ENCODE peak calls at places on chromosomes 11 and 22, in six cellular contexts. F is heart right ventricle, L is colonic mucosa, D is PC-9, I is AG04450, Q is pancreas. P is an unnamed sample.

GRCh38 chr11:77152846-77153245 is 24.8 kb downstream of the MYO7A start:
- DNase-seq in I (no peak), F (no peak), Q (no peak), L (no peak), D (no peak), P (no peak)

GRCh38 chr22:49161002-49161850 is 666.4 kb downstream of the BRD1 start:
- DNase-seq in L (no peak), I (no peak), D (no peak), Q (no peak), F (no peak), P (no peak)

GRCh38 chr22:22687638-22688500 is 43.5 kb downstream of the GGTLC2 start:
- DNase-seq in Q (peak; percentile 58), L (peak; percentile 48), F (peak; percentile 47), I (peak; percentile 38), D (no peak), P (no peak)

GRCh38 chr22:20807315-20807752 is 33.4 kb downstream of the SERPIND1 start:
- DNase-seq in I (peak; percentile 89), L (no peak), F (no peak), D (no peak), Q (no peak), P (no peak)

GRCh38 chr11:27795955-27796861 is 96.0 kb upstream of the BDNF start:
- DNase-seq in D (no peak), L (peak; percentile 77), I (no peak), F (peak; percentile 9), Q (no peak), P (no peak)

GRCh38 chr11:120344302-120345004 is 8.2 kb downstream of the ARHGEF12 start:
- DNase-seq in L (peak; percentile 51), Q (no peak), I (no peak), D (peak; percentile 34), F (no peak), P (peak; percentile 57)

GRCh38 chr11:60914620-60915249 is 777 bp downstream of the TMEM109 start:
- DNase-seq in D (no peak), L (peak; percentile 52), Q (peak; percentile 49), F (no peak), I (no peak), P (no peak)

GRCh38 chr11:63763506-63764200 is 4.9 kb downstream of the ZFTA start:
- DNase-seq in D (no peak), F (peak; percentile 32), Q (no peak), L (peak; percentile 27), I (no peak), P (no peak)

GRCh38 chr11:122167100-122167499 is 51.1 kb upstream of the BLID start:
- DNase-seq in I (no peak), Q (no peak), D (no peak), L (no peak), F (no peak), P (peak; percentile 70)

GRCh38 chr11:74957937-74958629 is 9.0 kb downstream of the SPCS2 start:
- DNase-seq in I (no peak), D (no peak), F (no peak), L (no peak), Q (no peak), P (no peak)

GRCh38 chr11:83543918-83544491 is 257.8 kb upstream of the CCDC90B start:
- DNase-seq in L (no peak), I (no peak), Q (no peak), F (no peak), D (no peak), P (no peak)

GRCh38 chr11:67114275-67114896 is 4.7 kb upstream of the KDM2A start:
- DNase-seq in I (no peak), Q (no peak), F (no peak), D (no peak), L (no peak), P (no peak)

GRCh38 chr11:19660076-19660475 is 52.6 kb upstream of the NAV2 start:
- DNase-seq in L (no peak), F (no peak), Q (no peak), I (no peak), D (peak; percentile 79), P (peak; percentile 74)
- H3K27ac ChIP-seq in L (no peak overlapping the region), F (no peak overlapping the region), Q (no peak overlapping the region), I (no peak overlapping the region), D (peak overlapping the region; percentile 63), P (peak overlapping the region; percentile 50)

GRCh38 chr11:65607614-65608426 is 6.2 kb downstream of the MAP3K11 start:
- DNase-seq in Q (no peak), L (no peak), D (no peak), I (no peak), F (no peak), P (no peak)

GRCh38 chr11:65609711-65610110 is 4.3 kb downstream of the MAP3K11 start:
- DNase-seq in Q (no peak), I (no peak), L (no peak), F (no peak), D (no peak), P (no peak)

GRCh38 chr11:65604258-65604657 is 8.7 kb upstream of the KCNK7 start:
- DNase-seq in Q (no peak), F (no peak), I (no peak), L (no peak), D (no peak), P (no peak)

GRCh38 chr11:65609236-65609635 is 4.8 kb downstream of the MAP3K11 start:
- DNase-seq in Q (no peak), L (no peak), D (no peak), F (no peak), I (no peak), P (no peak)

GRCh38 chr11:65606876-65607613 is 7.0 kb downstream of the MAP3K11 start:
- DNase-seq in Q (peak; percentile 62), F (peak; percentile 96), D (no peak), L (peak; percentile 95), I (peak; percentile 82), P (no peak)
- H3K27ac ChIP-seq in Q (peak overlapping the region; percentile 63), F (peak overlapping the region; percentile 39), D (no peak overlapping the region), L (peak overlapping the region; percentile 62), I (peak overlapping the region; percentile 31), P (no peak overlapping the region)

GRCh38 chr22:37566903-37567798 is 6.9 kb downstream of the CDC42EP1 start:
- DNase-seq in Q (peak; percentile 92), I (no peak), F (peak; percentile 79), L (peak; percentile 96), D (peak; percentile 93), P (peak; percentile 72)

GRCh38 chr22:37565830-37566229 is 5.5 kb downstream of the CDC42EP1 start:
- DNase-seq in I (no peak), Q (no peak), D (no peak), F (no peak), L (no peak), P (no peak)

GRCh38 chr22:37567991-37568390 is 7.7 kb downstream of the CDC42EP1 start:
- DNase-seq in I (no peak), Q (peak; percentile 48), D (no peak), L (no peak), F (no peak), P (no peak)

GRCh38 chr22:37568448-37569008 is 8.2 kb downstream of the CDC42EP1 start:
- DNase-seq in D (no peak), F (no peak), I (no peak), L (no peak), Q (peak; percentile 55), P (no peak)

DNA sequence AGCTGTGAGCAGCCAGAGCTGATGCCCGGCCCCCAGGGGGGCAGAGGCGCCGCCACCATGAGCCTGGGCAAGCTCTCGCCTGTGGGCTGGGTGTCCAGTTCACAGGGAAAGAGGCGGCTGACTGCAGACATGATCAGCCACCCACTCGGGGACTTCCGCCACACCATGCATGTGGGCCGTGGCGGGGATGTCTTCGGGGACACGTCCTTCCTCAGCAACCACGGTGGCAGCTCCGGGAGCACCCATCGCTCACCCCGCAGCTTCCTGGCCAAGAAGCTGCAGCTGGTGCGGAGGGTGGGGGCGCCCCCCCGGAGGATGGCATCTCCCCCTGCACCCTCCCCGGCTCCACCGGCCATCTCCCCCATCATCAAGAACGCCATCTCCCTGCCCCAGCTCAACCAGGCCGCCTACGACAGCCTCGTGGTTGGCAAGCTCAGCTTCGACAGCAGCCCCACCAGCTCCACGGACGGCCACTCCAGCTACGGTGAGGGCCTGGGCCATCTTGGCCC is 6.1 kb downstream of the CDC42EP1 start:
- DNase-seq in D (no peak), I (no peak), F (no peak), Q (peak; percentile 45), L (no peak), P (no peak)
- H3K27ac ChIP-seq in D (peak overlapping the region; percentile 81), I (no peak overlapping the region), F (peak overlapping the region; percentile 51), Q (peak overlapping the region; percentile 97), L (peak overlapping the region; percentile 51), P (peak overlapping the region; percentile 47)

GRCh38 chr22:29385305-29385704 is 3.1 kb downstream of the AP1B1 start:
- DNase-seq in I (no peak), F (no peak), Q (no peak), L (no peak), D (no peak), P (no peak)
- H3K27ac ChIP-seq in I (no peak overlapping the region), F (no peak overlapping the region), Q (peak overlapping the region; percentile 86), L (peak overlapping the region; percentile 49), D (no peak overlapping the region), P (no peak overlapping the region)

GRCh38 chr11:72039108-72039850 is 40.6 kb downstream of the IL18BP start:
- DNase-seq in F (no peak), Q (peak; percentile 57), D (no peak), I (peak; percentile 7), L (peak; percentile 90), P (no peak)
- H3K27ac ChIP-seq in F (peak overlapping the region; percentile 93), Q (peak overlapping the region; percentile 98), D (no peak overlapping the region), I (peak overlapping the region; percentile 99), L (peak overlapping the region; percentile 99), P (peak overlapping the region; percentile 89)

GRCh38 chr22:50308597-50308935 is 1.1 kb upstream of the PLXNB2 start:
- DNase-seq in F (peak; percentile 91), D (peak; percentile 62), Q (no peak), L (peak; percentile 72), I (no peak), P (no peak)
- H3K27ac ChIP-seq in F (peak overlapping the region; percentile 91), D (no peak overlapping the region), Q (peak overlapping the region; percentile 64), L (peak overlapping the region; percentile 64), I (peak overlapping the region; percentile 61), P (no peak overlapping the region)

GRCh38 chr22:37611202-37611601 is 2.6 kb downstream of the GGA1 start:
- DNase-seq in L (no peak), F (no peak), Q (no peak), I (no peak), D (no peak), P (no peak)
- H3K27ac ChIP-seq in L (no peak overlapping the region), F (no peak overlapping the region), Q (peak overlapping the region; percentile 54), I (no peak overlapping the region), D (no peak overlapping the region), P (no peak overlapping the region)

GRCh38 chr22:19596680-19597398 is 72.6 kb upstream of the CLDN5 start:
- DNase-seq in I (no peak), L (no peak), F (no peak), D (no peak), Q (no peak), P (no peak)
- H3K27ac ChIP-seq in I (no peak overlapping the region), L (no peak overlapping the region), F (no peak overlapping the region), D (no peak overlapping the region), Q (no peak overlapping the region), P (no peak overlapping the region)

GRCh38 chr11:43947815-43948214 is 5.4 kb downstream of the C11orf96 start:
- DNase-seq in L (no peak), F (no peak), Q (no peak), I (no peak), D (no peak), P (no peak)
- H3K27ac ChIP-seq in L (no peak overlapping the region), F (peak overlapping the region; percentile 40), Q (no peak overlapping the region), I (no peak overlapping the region), D (no peak overlapping the region), P (no peak overlapping the region)